ENCODE peak calls at places on chromosomes 5 and 9, in nine cellular contexts. Y, X, V, P, U, O, D, K and B are unnamed samples.

GRCh38 chr9:81771606-81772005 is 82.3 kb upstream of the TLE1 start:
- DNase-seq in Y (no peak), X (no peak), V (no peak), P (no peak), U (no peak), O (no peak), D (peak), K (no peak), B (no peak)

GRCh38 chr5:35804201-35804653 is 52.5 kb upstream of the IL7R start:
- DNase-seq in Y (no peak), X (no peak), V (no peak), P (peak), U (no peak), O (no peak), D (no peak), K (no peak), B (no peak)

GRCh38 chr5:134626369-134627014 is 6.1 kb downstream of the SAR1B start:
- DNase-seq in Y (peak), X (no peak), V (no peak), P (no peak), U (peak), O (no peak), D (peak), K (no peak), B (no peak)

GRCh38 chr9:113577525-113578261 is 114.2 kb downstream of the RGS3 start:
- DNase-seq in Y (no peak), X (no peak), V (peak), P (no peak), U (peak), O (no peak), D (peak), K (no peak), B (peak)

GRCh38 chr5:72517961-72518690 is 10.9 kb upstream of the ZNF366 start:
- DNase-seq in Y (no peak), X (peak), V (peak), P (no peak), U (peak), O (no peak), D (peak), K (no peak), B (no peak)

GRCh38 chr5:153860482-153860881 is 178.2 kb downstream of the FAM114A2 start:
- DNase-seq in Y (no peak), X (no peak), V (no peak), P (no peak), U (no peak), O (no peak), D (no peak), K (no peak), B (no peak)

GRCh38 chr5:154478224-154478565 is at the start of gene HAND1:
- DNase-seq in Y (no peak), X (peak), V (peak), P (peak), U (no peak), O (no peak), D (no peak), K (peak), B (peak)

GRCh38 chr5:58937031-58937681 is 354.3 kb downstream of the RAB3C start:
- DNase-seq in Y (no peak), X (no peak), V (no peak), P (no peak), U (no peak), O (no peak), D (no peak), K (no peak), B (no peak)

GRCh38 chr5:138760448-138761110 is 7.4 kb downstream of the CTNNA1 start:
- DNase-seq in Y (no peak), X (no peak), V (no peak), P (no peak), U (no peak), O (no peak), D (no peak), K (no peak), B (no peak)

GRCh38 chr5:139283252-139284166 is 10.0 kb upstream of the MATR3 start:
- DNase-seq in Y (no peak), X (no peak), V (no peak), P (no peak), U (no peak), O (no peak), D (no peak), K (no peak), B (no peak)

GRCh38 chr5:172508471-172509404 is 54.4 kb upstream of the SH3PXD2B start:
- DNase-seq in Y (no peak), X (peak), V (no peak), P (no peak), U (no peak), O (no peak), D (no peak), K (no peak), B (no peak)

GRCh38 chr5:138441221-138441620 is 2.4 kb downstream of the REEP2 start:
- DNase-seq in Y (no peak), X (no peak), V (no peak), P (no peak), U (no peak), O (no peak), D (no peak), K (no peak), B (no peak)

GRCh38 chr5:179284751-179285191 is 60.5 kb downstream of the ADAMTS2 start:
- DNase-seq in Y (no peak), X (no peak), V (no peak), P (no peak), U (no peak), O (no peak), D (peak), K (no peak), B (no peak)

GRCh38 chr5:122942164-122942914 is 94.2 kb downstream of the PPIC start:
- DNase-seq in Y (no peak), X (no peak), V (no peak), P (peak), U (peak), O (no peak), D (peak), K (no peak), B (no peak)

GRCh38 chr9:35096035-35096849 is at the start of gene PIGO:
- DNase-seq in Y (no peak), X (peak), V (peak), P (peak), U (peak), O (no peak), D (peak), K (peak), B (peak)

GRCh38 chr9:98992885-98993569 is 49.3 kb downstream of the COL15A1 start:
- DNase-seq in Y (no peak), X (no peak), V (no peak), P (no peak), U (no peak), O (no peak), D (no peak), K (no peak), B (no peak)

GRCh38 chr9:93023521-93023815 is 35.0 kb upstream of the SUSD3 start:
- DNase-seq in Y (no peak), X (no peak), V (no peak), P (no peak), U (no peak), O (no peak), D (no peak), K (no peak), B (no peak)

GRCh38 chr5:56985941-56986630 is 34.2 kb upstream of the MIER3 start:
- DNase-seq in Y (no peak), X (no peak), V (no peak), P (no peak), U (no peak), O (no peak), D (no peak), K (no peak), B (peak)

GRCh38 chr5:56989676-56990075 is 37.8 kb upstream of the MIER3 start:
- DNase-seq in Y (no peak), X (no peak), V (no peak), P (no peak), U (no peak), O (no peak), D (no peak), K (no peak), B (no peak)

GRCh38 chr5:56984445-56984844 is 32.5 kb upstream of the MIER3 start:
- DNase-seq in Y (no peak), X (no peak), V (no peak), P (no peak), U (no peak), O (no peak), D (no peak), K (no peak), B (no peak)

GRCh38 chr5:56986631-56986957 is 34.7 kb upstream of the MIER3 start:
- DNase-seq in Y (no peak), X (no peak), V (no peak), P (no peak), U (no peak), O (no peak), D (no peak), K (no peak), B (peak)

GRCh38 chr5:56987171-56987570 is 35.2 kb upstream of the MIER3 start:
- DNase-seq in Y (no peak), X (no peak), V (no peak), P (no peak), U (no peak), O (no peak), D (no peak), K (no peak), B (no peak)
- H3K4me3 ChIP-seq in Y (no peak), X (no peak), V (no peak), P (no peak), U (no peak), O (no peak), D (no peak), K (no peak), B (no peak)

GRCh38 chr5:38448553-38449350 is 107.7 kb downstream of the LIFR start:
- DNase-seq in Y (no peak), X (no peak), V (no peak), P (no peak), U (no peak), O (no peak), D (no peak), K (no peak), B (no peak)

GRCh38 chr5:38447786-38448185 is 108.7 kb downstream of the LIFR start:
- DNase-seq in Y (no peak), X (no peak), V (peak), P (no peak), U (peak), O (no peak), D (peak), K (no peak), B (no peak)

GRCh38 chr5:38445374-38446028 is 110.9 kb downstream of the LIFR start:
- DNase-seq in Y (no peak), X (peak), V (peak), P (peak), U (no peak), O (no peak), D (peak), K (no peak), B (no peak)

GRCh38 chr5:38443390-38443789 is 113.1 kb downstream of the LIFR start:
- DNase-seq in Y (no peak), X (no peak), V (no peak), P (no peak), U (no peak), O (no peak), D (no peak), K (no peak), B (no peak)

GRCh38 chr5:38446029-38446522 is 110.4 kb downstream of the LIFR start:
- DNase-seq in Y (no peak), X (peak), V (peak), P (peak), U (no peak), O (no peak), D (no peak), K (no peak), B (no peak)
- H3K4me3 ChIP-seq in Y (no peak), X (peak), V (peak), P (peak), U (peak), O (peak), D (peak), K (no peak), B (no peak)

DNA sequence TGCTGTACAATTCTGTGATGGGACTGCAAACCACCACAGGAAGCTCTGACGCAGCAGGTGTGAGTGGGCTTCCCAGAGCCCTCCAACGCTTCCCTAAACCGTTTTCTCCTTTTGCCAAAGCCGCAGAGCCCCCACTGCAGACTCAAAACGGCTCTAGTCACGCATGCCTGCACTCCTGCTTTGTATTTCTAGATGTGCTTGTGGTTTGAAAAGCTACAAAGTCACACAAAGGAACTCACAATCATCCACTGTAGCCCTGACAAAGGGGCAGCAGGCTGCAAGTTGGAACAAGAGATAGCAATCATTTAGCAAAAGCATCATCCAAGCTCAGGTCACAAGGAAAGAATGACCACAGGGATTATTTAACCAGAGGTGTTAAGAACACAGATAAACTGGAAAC is 79.3 kb downstream of the PTPN3 start:
- DNase-seq in Y (no peak), X (no peak), V (no peak), P (no peak), U (no peak), O (no peak), D (no peak), K (no peak), B (no peak)
- H3K4me3 ChIP-seq in Y (no peak), X (no peak), V (peak), P (no peak), U (no peak), O (no peak), D (no peak), K (no peak), B (no peak)

GRCh38 chr5:66145737-66146136 is 1.6 kb downstream of the SREK1 start:
- DNase-seq in Y (no peak), X (no peak), V (no peak), P (no peak), U (no peak), O (no peak), D (no peak), K (no peak), B (no peak)
- H3K4me3 ChIP-seq in Y (peak), X (peak), V (peak), P (peak), U (peak), O (peak), D (peak), K (peak), B (peak)

GRCh38 chr9:94269264-94269663 is 10.2 kb downstream of the ZNF169 start:
- DNase-seq in Y (no peak), X (peak), V (no peak), P (peak), U (no peak), O (no peak), D (no peak), K (no peak), B (no peak)
- H3K4me3 ChIP-seq in Y (no peak), X (no peak), V (no peak), P (no peak), U (no peak), O (no peak), D (no peak), K (no peak), B (no peak)

GRCh38 chr5:163434410-163434866 is 3.0 kb upstream of the CCNG1 start:
- DNase-seq in Y (no peak), X (no peak), V (no peak), P (no peak), U (no peak), O (no peak), D (no peak), K (no peak), B (no peak)

GRCh38 chr5:163437309-163438182 is at the start of gene CCNG1:
- DNase-seq in Y (peak), X (peak), V (peak), P (peak), U (peak), O (peak), D (peak), K (peak), B (peak)

GRCh38 chr5:163433271-163433670 is 4.1 kb upstream of the CCNG1 start:
- DNase-seq in Y (no peak), X (no peak), V (no peak), P (no peak), U (no peak), O (no peak), D (no peak), K (no peak), B (no peak)

GRCh38 chr5:163437011-163437308 is 435 bp upstream of the CCNG1 start:
- DNase-seq in Y (no peak), X (no peak), V (no peak), P (no peak), U (no peak), O (no peak), D (no peak), K (no peak), B (no peak)

GRCh38 chr5:163436515-163436914 is 880 bp upstream of the CCNG1 start:
- DNase-seq in Y (no peak), X (no peak), V (no peak), P (no peak), U (no peak), O (no peak), D (no peak), K (no peak), B (no peak)
- H3K4me3 ChIP-seq in Y (no peak), X (peak), V (peak), P (peak), U (no peak), O (no peak), D (no peak), K (peak), B (peak)